ENCODE peak calls at places on chromosomes 16 and 17, in ten cellular contexts. H is AG09319, F is adipocyte, D is mucosa of gallbladder, A is HEK293T, B is omental fat pad, N is renal cortical epithelial cell, E is left colon, U is Right ventricle myocardium superior, O is iPS DF 6.9. L is an unnamed sample.
A peak's percentile ranks its signal among the peaks of the same experiment; 100 is the strongest.

GRCh38 chr16:75074920-75075687 is 41.5 kb downstream of the LDHD start:
- DNase-seq in H (no peak), F (no peak), D (peak; percentile 49), A (no peak), B (no peak), N (no peak), E (peak; percentile 54), U (peak; percentile 51), O (no peak), L (no peak)

GRCh38 chr16:87344931-87345631 is 27.9 kb upstream of the C16orf95 start:
- DNase-seq in H (no peak), F (no peak), D (no peak), A (no peak), B (no peak), N (no peak), E (peak; percentile 61), U (peak; percentile 60), O (no peak), L (no peak)

GRCh38 chr16:76335187-76335974 is 58.2 kb downstream of the CNTNAP4 start:
- DNase-seq in H (no peak), F (peak; percentile 21), D (no peak), A (no peak), B (no peak), N (no peak), E (no peak), U (no peak), O (no peak), L (no peak)

GRCh38 chr17:45861185-45861584 is 16.5 kb downstream of the SPPL2C start:
- DNase-seq in H (no peak), F (no peak), D (peak; percentile 51), A (no peak), B (no peak), N (no peak), E (no peak), U (no peak), O (no peak), L (no peak)

GRCh38 chr17:2266865-2267228 is 36.7 kb downstream of the SMG6 start:
- DNase-seq in H (no peak), F (no peak), D (no peak), A (no peak), B (no peak), N (no peak), E (no peak), U (no peak), O (no peak), L (no peak)

GRCh38 chr17:38586788-38587187 is 19.0 kb downstream of the SRCIN1 start:
- DNase-seq in H (no peak), F (no peak), D (no peak), A (no peak), B (no peak), N (no peak), E (no peak), U (no peak), O (no peak), L (no peak)

GRCh38 chr17:73343168-73343634 is 31.4 kb upstream of the CDC42EP4 start:
- DNase-seq in H (peak; percentile 82), F (peak; percentile 94), D (peak; percentile 68), A (no peak), B (no peak), N (peak; percentile 33), E (peak; percentile 79), U (peak; percentile 79), O (no peak), L (peak; percentile 86)

GRCh38 chr17:37836593-37836992 is 87.6 kb upstream of the TBC1D3K start:
- DNase-seq in H (no peak), F (no peak), D (no peak), A (no peak), B (no peak), N (no peak), E (no peak), U (no peak), O (no peak), L (no peak)

GRCh38 chr16:31484491-31485171 is 1.7 kb downstream of the SLC5A2 start:
- DNase-seq in H (no peak), F (no peak), D (peak; percentile 67), A (no peak), B (no peak), N (peak; percentile 91), E (peak; percentile 90), U (no peak), O (no peak), L (no peak)

GRCh38 chr17:48335858-48336500 is 94.0 kb downstream of the SKAP1 start:
- DNase-seq in H (peak; percentile 8), F (peak; percentile 80), D (no peak), A (peak; percentile 17), B (no peak), N (peak; percentile 78), E (no peak), U (no peak), O (no peak), L (peak; percentile 15)

GRCh38 chr17:8479431-8479947 is 43.8 kb downstream of the NDEL1 start:
- DNase-seq in H (peak; percentile 95), F (peak; percentile 56), D (peak; percentile 59), A (no peak), B (no peak), N (no peak), E (peak; percentile 39), U (peak; percentile 82), O (no peak), L (peak; percentile 88)

GRCh38 chr16:68378436-68379415 is 67.9 kb downstream of the PRMT7 start:
- DNase-seq in H (no peak), F (no peak), D (no peak), A (no peak), B (no peak), N (no peak), E (no peak), U (no peak), O (no peak), L (no peak)

GRCh38 chr16:52404546-52404945 is 142.4 kb downstream of the TOX3 start:
- DNase-seq in H (no peak), F (no peak), D (peak; percentile 28), A (no peak), B (no peak), N (no peak), E (no peak), U (no peak), O (no peak), L (no peak)

GRCh38 chr17:82229686-82230626 is 1.1 kb downstream of the SLC16A3 start:
- DNase-seq in H (no peak), F (peak; percentile 45), D (no peak), A (no peak), B (no peak), N (no peak), E (peak; percentile 57), U (peak; percentile 48), O (no peak), L (peak; percentile 38)

GRCh38 chr16:18969050-18969854 is 14.5 kb upstream of the TMC7 start:
- DNase-seq in H (peak; percentile 39), F (peak; percentile 94), D (peak; percentile 83), A (peak; percentile 88), B (peak; percentile 93), N (peak; percentile 42), E (peak; percentile 66), U (peak; percentile 93), O (peak; percentile 70), L (peak; percentile 87)

GRCh38 chr17:40524243-40524965 is 23.0 kb upstream of the TNS4 start:
- DNase-seq in H (no peak), F (peak; percentile 39), D (no peak), A (no peak), B (no peak), N (no peak), E (no peak), U (no peak), O (no peak), L (no peak)

GRCh38 chr16:17567455-17567854 is 96.7 kb upstream of the XYLT1 start:
- DNase-seq in H (no peak), F (no peak), D (no peak), A (no peak), B (no peak), N (no peak), E (no peak), U (no peak), O (no peak), L (no peak)

GRCh38 chr16:84485255-84486010 is 19.0 kb downstream of the MEAK7 start:
- DNase-seq in H (no peak), F (no peak), D (no peak), A (no peak), B (no peak), N (no peak), E (no peak), U (no peak), O (no peak), L (no peak)

GRCh38 chr17:8226536-8227237 is 16.3 kb upstream of the AURKB start:
- DNase-seq in H (peak; percentile 86), F (peak; percentile 95), D (peak; percentile 83), A (peak; percentile 59), B (no peak), N (peak; percentile 85), E (peak; percentile 85), U (peak; percentile 62), O (no peak), L (peak; percentile 73)

GRCh38 chr16:396605-397004 is 394 bp upstream of the NME4 start:
- DNase-seq in H (no peak), F (peak; percentile 86), D (no peak), A (peak; percentile 60), B (no peak), N (no peak), E (peak; percentile 49), U (peak; percentile 73), O (no peak), L (peak; percentile 69)

GRCh38 chr17:63477471-63478440 is 895 bp downstream of the ACE start:
- DNase-seq in H (no peak), F (peak; percentile 6), D (no peak), A (no peak), B (no peak), N (no peak), E (peak; percentile 41), U (no peak), O (no peak), L (peak; percentile 39)

GRCh38 chr16:85093705-85094104 is 18.6 kb downstream of the CIBAR2 start:
- DNase-seq in H (no peak), F (no peak), D (no peak), A (no peak), B (no peak), N (no peak), E (no peak), U (no peak), O (no peak), L (no peak)

GRCh38 chr16:70294385-70295029 is 4.5 kb upstream of the DDX19B start:
- DNase-seq in H (no peak), F (no peak), D (no peak), A (no peak), B (no peak), N (no peak), E (no peak), U (no peak), O (no peak), L (no peak)

GRCh38 chr17:81257533-81257932 is 18.4 kb downstream of the NDUFAF8 start:
- DNase-seq in H (no peak), F (no peak), D (no peak), A (no peak), B (no peak), N (no peak), E (no peak), U (no peak), O (no peak), L (no peak)

GRCh38 chr16:9192746-9193145 is 101.3 kb downstream of the HAPSTR1 start:
- DNase-seq in H (no peak), F (no peak), D (no peak), A (no peak), B (no peak), N (peak; percentile 27), E (no peak), U (no peak), O (no peak), L (no peak)

GRCh38 chr16:2775317-2775716 is 1.8 kb downstream of the ELOB start:
- DNase-seq in H (no peak), F (no peak), D (no peak), A (no peak), B (no peak), N (no peak), E (no peak), U (peak; percentile 10), O (no peak), L (no peak)

GRCh38 chr17:760371-760770 is 8.3 kb upstream of the GEMIN4 start:
- DNase-seq in H (no peak), F (no peak), D (no peak), A (no peak), B (no peak), N (no peak), E (no peak), U (peak; percentile 60), O (no peak), L (no peak)

GRCh38 chr17:59829217-59830006 is 63.3 kb downstream of the TUBD1 start:
- DNase-seq in H (no peak), F (peak; percentile 87), D (peak; percentile 64), A (peak; percentile 41), B (no peak), N (peak; percentile 100), E (peak; percentile 58), U (no peak), O (no peak), L (peak; percentile 47)

L was measured in AG08396.